ENCODE peak calls at places on chromosomes 12 and 14, in seven cellular contexts. One of them, this sample, is unnamed. For H3K4me1, the result is how much of the 10 kb centered on the place peaks cover.

GRCh38 chr12:7460375-7461259 is 16.7 kb upstream of the CD163L1 start:
- DNase-seq in aorta: no peak
- DNase-seq in adipocyte: peak
- DNase-seq in OCI-LY7: peak
- DNase-seq in mucosa of descending colon: peak
- DNase-seq in right cardiac atrium: no peak
- DNase-seq in ascending aorta: no peak
- DNase-seq in this sample: no peak

GRCh38 chr14:89549381-89550102 is 132.5 kb upstream of the FOXN3 start:
- DNase-seq in aorta: no peak
- DNase-seq in adipocyte: peak
- DNase-seq in OCI-LY7: no peak
- DNase-seq in mucosa of descending colon: no peak
- DNase-seq in right cardiac atrium: no peak
- DNase-seq in ascending aorta: no peak
- DNase-seq in this sample: no peak

GRCh38 chr12:12722351-12723146 is 5.4 kb downstream of the CDKN1B start:
- DNase-seq in aorta: no peak
- DNase-seq in adipocyte: peak
- DNase-seq in OCI-LY7: peak
- DNase-seq in mucosa of descending colon: no peak
- DNase-seq in right cardiac atrium: no peak
- DNase-seq in ascending aorta: no peak
- DNase-seq in this sample: no peak

GRCh38 chr14:30020687-30021086 is 93.0 kb upstream of the PRKD1 start:
- DNase-seq in aorta: no peak
- DNase-seq in adipocyte: no peak
- DNase-seq in OCI-LY7: no peak
- DNase-seq in mucosa of descending colon: no peak
- DNase-seq in right cardiac atrium: no peak
- DNase-seq in ascending aorta: no peak
- DNase-seq in this sample: no peak

GRCh38 chr14:105348169-105348944 is 33.8 kb downstream of the PACS2 start:
- DNase-seq in aorta: no peak
- DNase-seq in adipocyte: no peak
- DNase-seq in OCI-LY7: no peak
- DNase-seq in mucosa of descending colon: no peak
- DNase-seq in right cardiac atrium: no peak
- DNase-seq in ascending aorta: no peak
- DNase-seq in this sample: no peak

GRCh38 chr12:51323317-51323960 is 535 bp downstream of the BIN2 start:
- DNase-seq in aorta: no peak
- DNase-seq in adipocyte: no peak
- DNase-seq in OCI-LY7: peak
- DNase-seq in mucosa of descending colon: no peak
- DNase-seq in right cardiac atrium: no peak
- DNase-seq in ascending aorta: no peak
- DNase-seq in this sample: no peak

GRCh38 chr12:92538970-92539749 is 163.6 kb upstream of the PLEKHG7 start:
- DNase-seq in aorta: no peak
- DNase-seq in adipocyte: peak
- DNase-seq in OCI-LY7: peak
- DNase-seq in mucosa of descending colon: no peak
- DNase-seq in right cardiac atrium: no peak
- DNase-seq in ascending aorta: no peak
- DNase-seq in this sample: no peak

GRCh38 chr12:130555628-130556485 is 160.2 kb downstream of the RIMBP2 start:
- DNase-seq in aorta: no peak
- DNase-seq in adipocyte: no peak
- DNase-seq in OCI-LY7: no peak
- DNase-seq in mucosa of descending colon: no peak
- DNase-seq in right cardiac atrium: no peak
- DNase-seq in ascending aorta: no peak
- DNase-seq in this sample: no peak

GRCh38 chr14:40494483-40494882 is 1062.2 kb upstream of the FBXO33 start:
- DNase-seq in aorta: no peak
- DNase-seq in adipocyte: no peak
- DNase-seq in OCI-LY7: no peak
- DNase-seq in mucosa of descending colon: no peak
- DNase-seq in right cardiac atrium: no peak
- DNase-seq in ascending aorta: no peak
- DNase-seq in this sample: no peak

GRCh38 chr14:52363969-52364368 is 49.9 kb downstream of the PTGER2 start:
- DNase-seq in aorta: no peak
- DNase-seq in adipocyte: no peak
- DNase-seq in OCI-LY7: no peak
- DNase-seq in mucosa of descending colon: no peak
- DNase-seq in right cardiac atrium: no peak
- DNase-seq in ascending aorta: no peak
- DNase-seq in this sample: no peak

GRCh38 chr12:106301611-106302321 is 767 bp upstream of the TCP11L2 start:
- DNase-seq in aorta: no peak
- DNase-seq in adipocyte: peak
- DNase-seq in OCI-LY7: peak
- DNase-seq in mucosa of descending colon: peak
- DNase-seq in right cardiac atrium: peak
- DNase-seq in ascending aorta: peak
- DNase-seq in this sample: peak

GRCh38 chr14:59240356-59240755 is 51.9 kb downstream of the DAAM1 start:
- DNase-seq in aorta: no peak
- DNase-seq in adipocyte: no peak
- DNase-seq in OCI-LY7: peak
- DNase-seq in mucosa of descending colon: no peak
- DNase-seq in right cardiac atrium: no peak
- DNase-seq in ascending aorta: no peak
- DNase-seq in this sample: no peak

GRCh38 chr12:88893801-88894200 is 313.5 kb upstream of the KITLG start:
- DNase-seq in aorta: no peak
- DNase-seq in adipocyte: peak
- DNase-seq in OCI-LY7: no peak
- DNase-seq in mucosa of descending colon: no peak
- DNase-seq in right cardiac atrium: no peak
- DNase-seq in ascending aorta: no peak
- DNase-seq in this sample: no peak

GRCh38 chr14:96194657-96195431 is 9.8 kb upstream of the BDKRB2 start:
- DNase-seq in aorta: no peak
- DNase-seq in adipocyte: peak
- DNase-seq in OCI-LY7: no peak
- DNase-seq in mucosa of descending colon: no peak
- DNase-seq in right cardiac atrium: no peak
- DNase-seq in ascending aorta: no peak
- DNase-seq in this sample: peak

GRCh38 chr14:96455588-96455987 is 46.6 kb upstream of the PAPOLA start:
- DNase-seq in aorta: no peak
- DNase-seq in adipocyte: no peak
- DNase-seq in OCI-LY7: no peak
- DNase-seq in mucosa of descending colon: no peak
- DNase-seq in right cardiac atrium: no peak
- DNase-seq in ascending aorta: no peak
- DNase-seq in this sample: no peak

GRCh38 chr12:108565976-108566375 is 3.6 kb downstream of the ISCU start:
- DNase-seq in aorta: peak
- DNase-seq in adipocyte: peak
- DNase-seq in OCI-LY7: peak
- DNase-seq in mucosa of descending colon: peak
- DNase-seq in right cardiac atrium: peak
- DNase-seq in ascending aorta: peak
- DNase-seq in this sample: peak

GRCh38 chr12:100200450-100201181 is at the start of gene ACTR6:
- DNase-seq in aorta: peak
- DNase-seq in adipocyte: peak
- DNase-seq in OCI-LY7: peak
- DNase-seq in mucosa of descending colon: peak
- DNase-seq in right cardiac atrium: peak
- DNase-seq in ascending aorta: peak
- DNase-seq in this sample: peak

GRCh38 chr12:123131879-123132402 is 18.9 kb downstream of the PITPNM2 start:
- DNase-seq in aorta: no peak
- DNase-seq in adipocyte: no peak
- DNase-seq in OCI-LY7: peak
- DNase-seq in mucosa of descending colon: peak
- DNase-seq in right cardiac atrium: peak
- DNase-seq in ascending aorta: no peak
- DNase-seq in this sample: peak

GRCh38 chr12:123131291-123131831 is 19.5 kb downstream of the PITPNM2 start:
- DNase-seq in aorta: no peak
- DNase-seq in adipocyte: peak
- DNase-seq in OCI-LY7: no peak
- DNase-seq in mucosa of descending colon: peak
- DNase-seq in right cardiac atrium: peak
- DNase-seq in ascending aorta: no peak
- DNase-seq in this sample: no peak

GRCh38 chr12:123126294-123127144 is 24.4 kb downstream of the PITPNM2 start:
- DNase-seq in aorta: no peak
- DNase-seq in adipocyte: peak
- DNase-seq in OCI-LY7: no peak
- DNase-seq in mucosa of descending colon: no peak
- DNase-seq in right cardiac atrium: peak
- DNase-seq in ascending aorta: no peak
- DNase-seq in this sample: no peak

GRCh38 chr12:123132951-123133619 is 17.8 kb downstream of the PITPNM2 start:
- DNase-seq in aorta: no peak
- DNase-seq in adipocyte: no peak
- DNase-seq in OCI-LY7: no peak
- DNase-seq in mucosa of descending colon: no peak
- DNase-seq in right cardiac atrium: no peak
- DNase-seq in ascending aorta: no peak
- DNase-seq in this sample: no peak

GRCh38 chr12:123129651-123130050 is 21.2 kb downstream of the PITPNM2 start:
- DNase-seq in aorta: no peak
- DNase-seq in adipocyte: no peak
- DNase-seq in OCI-LY7: no peak
- DNase-seq in mucosa of descending colon: no peak
- DNase-seq in right cardiac atrium: no peak
- DNase-seq in ascending aorta: no peak
- DNase-seq in this sample: no peak
- H3K4me1 ChIP-seq in aorta: under half
- H3K4me1 ChIP-seq in adipocyte: under half
- H3K4me1 ChIP-seq in OCI-LY7: under half
- H3K4me1 ChIP-seq in mucosa of descending colon: under half
- H3K4me1 ChIP-seq in right cardiac atrium: under half
- H3K4me1 ChIP-seq in ascending aorta: under half
- H3K4me1 ChIP-seq in this sample: under half

DNA sequence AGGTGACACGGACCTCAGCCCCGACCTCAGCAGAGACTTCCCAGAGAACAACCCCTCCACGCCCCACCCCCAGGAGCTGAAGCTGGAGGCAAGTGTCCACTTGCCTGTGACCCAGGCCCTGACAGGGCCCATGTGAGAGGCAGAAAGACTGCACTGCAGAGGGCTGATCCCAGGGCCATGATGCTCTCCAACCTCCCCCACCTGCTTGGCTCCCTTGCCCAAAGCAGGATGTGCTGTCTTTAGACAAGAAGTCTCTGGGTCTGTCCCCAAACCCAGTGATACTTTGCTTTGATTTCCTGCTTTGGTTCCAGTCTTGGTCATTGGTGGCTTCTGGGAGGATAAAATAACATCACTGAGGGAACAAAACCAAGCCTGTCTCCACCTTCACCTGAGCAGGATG is 59.4 kb downstream of the BCL11B start:
- DNase-seq in aorta: no peak
- DNase-seq in adipocyte: no peak
- DNase-seq in OCI-LY7: no peak
- DNase-seq in mucosa of descending colon: no peak
- DNase-seq in right cardiac atrium: no peak
- DNase-seq in ascending aorta: no peak
- DNase-seq in this sample: no peak
- H3K4me1 ChIP-seq in aorta: under half
- H3K4me1 ChIP-seq in adipocyte: under half
- H3K4me1 ChIP-seq in OCI-LY7: under half
- H3K4me1 ChIP-seq in mucosa of descending colon: under half
- H3K4me1 ChIP-seq in right cardiac atrium: under half
- H3K4me1 ChIP-seq in ascending aorta: under half
- H3K4me1 ChIP-seq in this sample: under half

GRCh38 chr12:45257185-45257585 is 41.3 kb downstream of the ANO6 start:
- DNase-seq in aorta: no peak
- DNase-seq in adipocyte: no peak
- DNase-seq in OCI-LY7: peak
- DNase-seq in mucosa of descending colon: no peak
- DNase-seq in right cardiac atrium: no peak
- DNase-seq in ascending aorta: no peak
- DNase-seq in this sample: no peak
- H3K4me1 ChIP-seq in aorta: under half
- H3K4me1 ChIP-seq in adipocyte: under half
- H3K4me1 ChIP-seq in OCI-LY7: under half
- H3K4me1 ChIP-seq in mucosa of descending colon: under half
- H3K4me1 ChIP-seq in right cardiac atrium: under half
- H3K4me1 ChIP-seq in ascending aorta: under half
- H3K4me1 ChIP-seq in this sample: under half

DNA sequence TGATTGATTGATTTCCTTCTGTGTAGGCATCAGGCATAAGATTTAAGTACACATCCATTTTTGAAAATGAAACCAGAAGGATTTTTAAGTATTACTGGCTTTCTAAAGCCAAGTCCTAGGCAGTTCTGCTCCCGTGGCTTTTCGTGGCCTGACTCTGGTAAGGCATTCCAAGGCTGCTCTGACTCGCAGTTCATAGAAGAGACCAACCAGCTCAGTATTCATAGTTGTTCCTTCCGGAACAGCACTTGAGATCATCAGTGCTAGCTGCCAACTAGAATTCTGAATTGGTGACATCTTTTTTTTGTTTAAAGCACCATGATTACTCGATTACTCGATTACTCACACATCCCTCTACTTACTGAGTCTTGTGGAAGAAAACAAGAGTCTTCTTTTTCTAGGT is 25.9 kb downstream of the SUDS3 start:
- DNase-seq in aorta: no peak
- DNase-seq in adipocyte: peak
- DNase-seq in OCI-LY7: no peak
- DNase-seq in mucosa of descending colon: no peak
- DNase-seq in right cardiac atrium: no peak
- DNase-seq in ascending aorta: no peak
- DNase-seq in this sample: no peak
- H3K4me1 ChIP-seq in aorta: under half
- H3K4me1 ChIP-seq in adipocyte: under half
- H3K4me1 ChIP-seq in OCI-LY7: under half
- H3K4me1 ChIP-seq in mucosa of descending colon: under half
- H3K4me1 ChIP-seq in right cardiac atrium: under half
- H3K4me1 ChIP-seq in ascending aorta: under half
- H3K4me1 ChIP-seq in this sample: under half

DNA sequence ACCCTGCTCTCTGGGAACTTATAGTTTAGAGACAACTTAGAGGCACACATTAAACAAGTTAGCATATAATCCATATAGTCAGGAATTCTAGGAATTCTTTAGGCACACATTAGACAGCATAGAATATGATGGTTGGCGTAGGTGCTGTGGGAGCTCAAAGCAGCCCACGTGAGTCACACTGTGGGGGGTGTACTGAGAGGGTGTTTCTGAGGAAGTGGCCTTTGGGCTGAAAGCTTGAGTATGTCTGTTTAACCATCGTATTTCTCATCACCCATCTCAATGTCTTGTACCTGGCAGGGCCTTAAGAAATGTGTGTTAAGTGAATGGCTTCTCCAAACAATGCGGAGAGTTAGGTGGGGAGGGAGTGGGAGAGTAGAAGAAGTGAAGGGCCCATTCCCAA is 67.2 kb downstream of the TMEM30B start:
- DNase-seq in aorta: no peak
- DNase-seq in adipocyte: no peak
- DNase-seq in OCI-LY7: no peak
- DNase-seq in mucosa of descending colon: no peak
- DNase-seq in right cardiac atrium: no peak
- DNase-seq in ascending aorta: no peak
- DNase-seq in this sample: no peak
- H3K4me1 ChIP-seq in aorta: under half
- H3K4me1 ChIP-seq in adipocyte: half or more
- H3K4me1 ChIP-seq in OCI-LY7: under half
- H3K4me1 ChIP-seq in mucosa of descending colon: under half
- H3K4me1 ChIP-seq in right cardiac atrium: under half
- H3K4me1 ChIP-seq in ascending aorta: under half
- H3K4me1 ChIP-seq in this sample: under half

This sample was measured in lower lobe of right lung.